ENCODE peak calls at places on chromosomes 5 and 9, in ten cellular contexts. X is IMR-90, C is A549, B is right atrium auricular region, H is lower lobe of right lung, N is ovary, V is uterus, U is heart left ventricle, S is kidney, L is hepatocyte. K is an unnamed sample.

GRCh38 chr9:95819636-95820035 is 55.9 kb upstream of the ERCC6L2 start:
- DNase-seq in X (no peak), C (no peak), B (no peak), H (no peak), N (no peak), V (no peak), U (no peak), S (no peak), L (no peak), K (no peak)

GRCh38 chr9:125932012-125932411 is 184.8 kb downstream of the PBX3 start:
- DNase-seq in X (peak; percentile 99), C (peak; percentile 18), B (peak; percentile 63), H (no peak), N (no peak), V (peak; percentile 21), U (peak; percentile 42), S (no peak), L (peak; percentile 71), K (no peak)

GRCh38 chr9:71490810-71491209 is 277.5 kb downstream of the CEMIP2 start:
- DNase-seq in X (no peak), C (peak; percentile 6), B (no peak), H (no peak), N (no peak), V (no peak), U (no peak), S (no peak), L (no peak), K (no peak)

GRCh38 chr5:175321927-175322532 is 122.0 kb downstream of the DRD1 start:
- DNase-seq in X (peak; percentile 45), C (peak; percentile 25), B (no peak), H (no peak), N (no peak), V (no peak), U (no peak), S (no peak), L (peak; percentile 85), K (no peak)

GRCh38 chr5:81519217-81519905 is 125.4 kb upstream of the ACOT12 start:
- DNase-seq in X (no peak), C (no peak), B (no peak), H (no peak), N (no peak), V (no peak), U (no peak), S (no peak), L (no peak), K (no peak)

GRCh38 chr5:150163547-150164059 is 3.0 kb upstream of the CDX1 start:
- DNase-seq in X (no peak), C (no peak), B (peak; percentile 81), H (peak; percentile 59), N (peak; percentile 86), V (peak; percentile 81), U (peak; percentile 82), S (no peak), L (no peak), K (no peak)

GRCh38 chr5:39461007-39461682 is 36.4 kb upstream of the DAB2 start:
- DNase-seq in X (no peak), C (no peak), B (no peak), H (peak; percentile 41), N (no peak), V (no peak), U (peak; percentile 28), S (no peak), L (no peak), K (no peak)

GRCh38 chr5:103259705-103260355 is 1.3 kb downstream of the MACIR start:
- DNase-seq in X (peak; percentile 23), C (peak; percentile 28), B (no peak), H (no peak), N (no peak), V (no peak), U (peak; percentile 33), S (no peak), L (no peak), K (no peak)

GRCh38 chr5:139752506-139753350 is 42.9 kb upstream of the PSD2 start:
- DNase-seq in X (peak; percentile 73), C (no peak), B (no peak), H (no peak), N (no peak), V (no peak), U (no peak), S (no peak), L (no peak), K (no peak)

GRCh38 chr5:173308226-173308625 is 20.0 kb downstream of the STC2 start:
- DNase-seq in X (no peak), C (no peak), B (no peak), H (no peak), N (no peak), V (no peak), U (no peak), S (no peak), L (no peak), K (no peak)

GRCh38 chr5:40441733-40442132 is 238.0 kb upstream of the PTGER4 start:
- DNase-seq in X (no peak), C (no peak), B (no peak), H (no peak), N (no peak), V (no peak), U (no peak), S (no peak), L (peak; percentile 40), K (no peak)

DNA sequence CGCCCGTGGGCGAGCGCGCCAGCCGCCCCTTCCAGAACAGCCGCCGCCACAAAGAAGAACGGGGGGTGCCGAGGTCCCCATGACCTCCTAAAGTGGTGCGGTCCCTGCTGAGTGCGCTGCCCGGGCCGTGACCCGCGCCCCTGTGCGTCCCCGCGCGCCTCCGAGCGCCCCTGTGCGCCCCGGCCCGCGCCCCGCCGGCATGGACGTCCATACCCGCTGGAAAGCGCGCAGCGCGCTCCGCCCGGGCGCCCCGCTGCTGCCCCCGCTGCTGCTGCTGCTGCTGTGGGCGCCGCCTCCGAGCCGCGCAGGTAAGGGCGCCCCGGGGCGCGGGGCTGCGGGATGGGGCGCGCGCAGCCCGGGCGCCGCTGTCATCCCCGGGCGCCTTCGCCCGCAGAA is 384 bp downstream of the COL5A1 start:
- DNase-seq in X (no peak), C (no peak), B (no peak), H (no peak), N (no peak), V (no peak), U (no peak), S (no peak), L (peak; percentile 40), K (no peak)
- H3K27ac ChIP-seq in X (peak overlapping the region; percentile 99), C (peak overlapping the region; percentile 74), B (peak overlapping the region; percentile 83), H (peak overlapping the region; percentile 80), N (peak overlapping the region; percentile 83), V (peak overlapping the region; percentile 91), U (peak overlapping the region; percentile 78), S (peak overlapping the region; percentile 57), L (peak overlapping the region; percentile 93), K (peak overlapping the region; percentile 78)

GRCh38 chr9:129626944-129627297 is 958 bp downstream of the NTMT1 start:
- DNase-seq in X (peak; percentile 92), C (no peak), B (no peak), H (no peak), N (no peak), V (no peak), U (no peak), S (no peak), L (no peak), K (no peak)

GRCh38 chr9:129628709-129629108 is 2.7 kb downstream of the NTMT1 start:
- DNase-seq in X (no peak), C (no peak), B (no peak), H (no peak), N (no peak), V (no peak), U (no peak), S (no peak), L (no peak), K (no peak)

GRCh38 chr9:129627556-129628492 is 1.9 kb downstream of the NTMT1 start:
- DNase-seq in X (no peak), C (no peak), B (no peak), H (no peak), N (no peak), V (no peak), U (no peak), S (no peak), L (no peak), K (no peak)

GRCh38 chr9:129630967-129631672 is 5.2 kb downstream of the NTMT1 start:
- DNase-seq in X (peak; percentile 49), C (no peak), B (no peak), H (no peak), N (no peak), V (no peak), U (no peak), S (no peak), L (no peak), K (no peak)

DNA sequence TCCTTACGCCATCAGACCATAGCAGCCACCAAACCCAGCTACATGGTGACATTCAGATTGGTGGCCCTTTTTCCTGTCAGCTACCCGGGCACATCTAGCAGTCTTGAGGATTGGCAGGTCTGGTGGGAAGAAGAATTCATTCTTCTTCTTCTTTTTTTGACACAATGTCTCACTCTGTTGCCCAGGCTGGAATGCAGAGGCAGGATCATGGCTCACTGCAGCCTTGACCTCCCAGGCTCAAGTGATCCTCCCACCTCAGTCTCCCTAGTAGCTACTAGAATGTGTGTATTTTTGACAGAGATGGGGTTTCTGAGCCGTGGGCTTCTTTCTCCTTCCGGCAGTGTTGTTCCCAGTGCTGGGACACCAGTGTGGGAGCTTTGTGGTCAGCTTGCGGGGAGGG is 3.3 kb downstream of the NTMT1 start:
- DNase-seq in X (no peak), C (no peak), B (no peak), H (no peak), N (no peak), V (no peak), U (no peak), S (no peak), L (no peak), K (no peak)
- H3K4me1 ChIP-seq in X (peaks cover 40% of the 10 kb centered on the region), C (peaks cover 24% of the 10 kb centered on the region), B (peaks cover 64% of the 10 kb centered on the region), H (peaks cover 58% of the 10 kb centered on the region), N (peaks cover 12% of the 10 kb centered on the region), V (peaks cover 25% of the 10 kb centered on the region), U (peaks cover 39% of the 10 kb centered on the region), S (peaks cover 33% of the 10 kb centered on the region), L (peaks cover 21% of the 10 kb centered on the region), K (peaks cover 46% of the 10 kb centered on the region)

DNA sequence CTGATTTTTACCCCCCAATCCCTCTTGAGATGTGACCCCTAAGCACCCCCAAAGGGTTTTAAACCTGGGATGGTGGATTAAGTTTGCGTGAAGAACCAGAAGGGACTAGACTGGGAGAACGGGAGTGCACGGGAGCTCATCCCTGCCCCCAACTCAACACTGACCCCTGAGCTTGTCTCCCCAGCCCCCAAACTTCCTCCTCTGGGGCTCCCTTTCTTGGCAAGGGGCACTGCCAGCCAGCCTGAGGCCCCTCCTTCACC is 5.0 kb upstream of the SET start:
- DNase-seq in X (no peak), C (no peak), B (no peak), H (no peak), N (no peak), V (no peak), U (no peak), S (no peak), L (no peak), K (no peak)
- TF ChIP-seq CTCF in X (no peak), C (no peak), B (no peak), H (no peak), N (no peak), V (no peak), U (no peak), S (no peak), L (no peak), K (no peak)

DNA sequence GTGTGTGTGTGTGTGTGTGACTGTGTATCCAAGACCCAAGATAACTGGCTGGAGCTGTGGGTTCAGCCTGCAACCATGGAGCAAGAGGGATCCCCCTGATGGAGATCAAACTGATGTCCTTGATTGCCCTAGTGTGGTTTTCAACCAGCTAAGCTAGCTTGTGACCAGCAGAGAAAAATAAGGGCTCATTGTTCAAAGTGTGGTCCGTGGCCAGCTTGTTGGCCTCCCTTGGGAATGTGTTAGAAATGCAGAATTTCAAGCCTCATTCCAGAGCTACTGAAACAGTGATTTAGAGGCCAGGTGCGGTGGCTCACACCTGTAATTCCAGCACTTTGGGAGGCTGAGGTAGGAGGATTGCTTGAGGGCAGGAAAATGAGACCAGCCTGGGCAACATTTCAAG is 79.9 kb downstream of the ACER2 start:
- DNase-seq in X (no peak), C (no peak), B (no peak), H (no peak), N (no peak), V (no peak), U (no peak), S (no peak), L (no peak), K (no peak)
- H3K27ac ChIP-seq in X (no peak overlapping the region), C (no peak overlapping the region), B (no peak overlapping the region), H (no peak overlapping the region), N (no peak overlapping the region), V (no peak overlapping the region), U (no peak overlapping the region), S (no peak overlapping the region), L (no peak overlapping the region), K (no peak overlapping the region)